ENCODE peak calls at places on chromosomes 6 and 20, in nine cellular contexts. S is activated naive CD4-positive, alpha-beta T cell treated with anti-CD3 and anti-CD28 coated beads, Interleukin-2, amount 10 ng/mL, durations not matched to agents 7 days and 5 days; P is MV-4-11; I is hepatocyte; W is nephron progenitor cell; H is stimulated activated CD4-positive, alpha-beta T cell treated with anti-CD3 and anti-CD28 coated beads, TNF-alpha, amount 100 ng/mL, for 1 hour; G is neural crest cell; R is HFFc6; Y is activated CD4-positive, CD25-positive, alpha-beta regulatory T cell treated with anti-CD3 and anti-CD28 coated beads, Interleukin-2, amount 50 U/mL, for 72 hours. V is an unnamed sample.

GRCh38 chr20:51553897-51554504 is 11.5 kb upstream of the NFATC2 start:
- DNase-seq in Y (no peak), R (peak), I (no peak), W (no peak), S (no peak), G (no peak), H (no peak), P (no peak), V (no peak)

GRCh38 chr6:132188865-132189264 is 212.4 kb downstream of the MOXD1 start:
- DNase-seq in H (no peak), S (no peak), W (no peak), Y (no peak), G (no peak), P (peak), I (no peak), R (peak), V (no peak)

GRCh38 chr6:1124885-1125284 is 187.0 kb upstream of the FOXQ1 start:
- DNase-seq in I (peak), Y (no peak), G (no peak), H (no peak), P (no peak), R (no peak), S (no peak), W (no peak), V (no peak)

GRCh38 chr20:23526850-23527249 is 35.9 kb downstream of the CST8 start:
- DNase-seq in S (no peak), G (no peak), I (no peak), R (no peak), Y (no peak), P (no peak), H (no peak), W (no peak), V (no peak)

GRCh38 chr6:149897015-149897697 is 757 bp downstream of the RAET1E start:
- DNase-seq in S (no peak), I (no peak), G (no peak), W (no peak), H (no peak), P (peak), R (peak), Y (no peak), V (no peak)

GRCh38 chr6:101202975-101203374 is 190.5 kb upstream of the GRIK2 start:
- DNase-seq in I (no peak), R (no peak), Y (no peak), H (no peak), G (no peak), W (no peak), S (no peak), P (no peak), V (no peak)

GRCh38 chr6:156718647-156719394 is 58.4 kb upstream of the ARID1B start:
- DNase-seq in W (no peak), R (no peak), Y (no peak), I (peak), G (no peak), P (peak), H (no peak), S (no peak), V (no peak)

GRCh38 chr6:55443238-55444134 is 116.2 kb downstream of the GFRAL start:
- DNase-seq in W (no peak), G (no peak), H (no peak), R (no peak), I (no peak), P (no peak), Y (no peak), S (no peak), V (no peak)

GRCh38 chr20:44120676-44121425 is 66.1 kb downstream of the JPH2 start:
- DNase-seq in H (no peak), G (no peak), I (no peak), Y (no peak), R (no peak), S (no peak), W (no peak), P (no peak), V (no peak)

GRCh38 chr20:63106108-63106764 is 99.5 kb upstream of the BHLHE23 start:
- DNase-seq in H (no peak), W (no peak), P (no peak), Y (no peak), I (no peak), S (no peak), R (no peak), G (no peak), V (no peak)

GRCh38 chr6:155985660-155986138 is 530.1 kb upstream of the NOX3 start:
- DNase-seq in H (no peak), P (no peak), W (no peak), S (no peak), R (no peak), I (peak), Y (no peak), G (no peak), V (no peak)

GRCh38 chr6:57068066-57068465 is 21.6 kb downstream of the KIAA1586 start:
- DNase-seq in P (no peak), H (no peak), R (no peak), W (no peak), Y (no peak), S (no peak), G (no peak), I (no peak), V (no peak)

GRCh38 chr20:64077876-64078551 is 1.3 kb downstream of the RGS19 start:
- DNase-seq in P (peak), Y (no peak), S (peak), W (no peak), H (no peak), G (no peak), R (no peak), I (no peak), V (peak)

GRCh38 chr6:43753570-43754183 is 16.3 kb upstream of the VEGFA start:
- DNase-seq in Y (no peak), S (peak), P (no peak), H (no peak), G (no peak), W (no peak), I (no peak), R (no peak), V (no peak)

GRCh38 chr20:57667385-57667784 is 42.4 kb downstream of the PMEPA1 start:
- DNase-seq in I (no peak), S (no peak), P (no peak), Y (no peak), W (no peak), G (no peak), H (no peak), R (no peak), V (no peak)

GRCh38 chr6:2986722-2987196 is 12.9 kb upstream of the NQO2 start:
- DNase-seq in W (no peak), P (no peak), Y (no peak), I (no peak), R (peak), S (no peak), G (no peak), H (no peak), V (no peak)

GRCh38 chr6:88492241-88492640 is 326.1 kb upstream of the CNR1 start:
- DNase-seq in I (no peak), W (no peak), G (no peak), S (no peak), P (peak), R (no peak), Y (no peak), H (no peak), V (no peak)

GRCh38 chr20:51554538-51555165 is 12.1 kb upstream of the NFATC2 start:
- DNase-seq in G (no peak), I (no peak), S (no peak), P (no peak), W (no peak), H (no peak), Y (no peak), R (peak), V (no peak)

GRCh38 chr6:30169658-30170614 is 6.6 kb downstream of the TRIM15 start:
- DNase-seq in P (peak), H (no peak), Y (no peak), G (no peak), I (peak), S (no peak), W (no peak), R (peak), V (no peak)

GRCh38 chr6:134057478-134057877 is 5.1 kb upstream of the SLC2A12 start:
- DNase-seq in R (no peak), S (no peak), W (no peak), G (no peak), H (no peak), P (no peak), I (no peak), Y (no peak), V (no peak)

GRCh38 chr20:64049060-64049886 is at the start of gene SOX18:
- DNase-seq in G (no peak), Y (no peak), R (no peak), H (no peak), W (peak), S (peak), P (no peak), I (peak), V (no peak)

GRCh38 chr6:138004423-138005287 is 102.6 kb downstream of the PERP start:
- DNase-seq in S (no peak), P (no peak), W (no peak), R (peak), I (peak), G (no peak), H (no peak), Y (no peak), V (no peak)

GRCh38 chr20:40668449-40669228 is 20.4 kb downstream of the MAFB start:
- DNase-seq in S (no peak), H (no peak), P (no peak), W (no peak), I (peak), G (no peak), R (no peak), Y (no peak), V (no peak)

GRCh38 chr6:22251331-22251730 is 45.5 kb downstream of the PRL start:
- DNase-seq in W (no peak), P (no peak), Y (no peak), H (no peak), R (no peak), I (no peak), G (no peak), S (no peak), V (no peak)

GRCh38 chr20:31517373-31517772 is 3.1 kb downstream of the HM13 start:
- DNase-seq in R (peak), G (peak), H (no peak), Y (no peak), S (peak), P (peak), I (peak), W (peak), V (no peak)

GRCh38 chr20:10113746-10114145 is 79.0 kb downstream of the ANKEF1 start:
- DNase-seq in W (no peak), I (no peak), H (no peak), R (no peak), S (no peak), P (no peak), Y (no peak), G (no peak), V (no peak)

GRCh38 chr20:33793011-33793931 is 17.9 kb upstream of the CHMP4B start:
- DNase-seq in P (no peak), H (no peak), G (no peak), R (no peak), Y (no peak), S (no peak), W (no peak), I (no peak), V (no peak)

GRCh38 chr6:33965766-33966165 is 162.0 kb upstream of the MLN start:
- DNase-seq in I (no peak), R (no peak), G (no peak), P (no peak), Y (no peak), S (no peak), W (no peak), H (no peak), V (no peak)

GRCh38 chr6:143562143-143562542 is 50.6 kb upstream of the FUCA2 start:
- DNase-seq in G (no peak), W (no peak), S (no peak), I (no peak), H (no peak), Y (no peak), P (no peak), R (no peak), V (no peak)

GRCh38 chr20:326645-327031 is 1.3 kb downstream of the SOX12 start:
- DNase-seq in G (peak), R (no peak), S (no peak), H (no peak), P (no peak), W (peak), Y (no peak), I (peak), V (no peak)

GRCh38 chr6:21922086-21922485 is 328.5 kb downstream of the SOX4 start:
- DNase-seq in I (peak), Y (no peak), R (peak), W (no peak), H (no peak), G (no peak), S (no peak), P (no peak), V (no peak)

GRCh38 chr20:32605167-32605656 is 20.1 kb upstream of the NOL4L start:
- DNase-seq in S (no peak), I (peak), G (no peak), Y (no peak), W (no peak), H (no peak), P (peak), R (no peak), V (no peak)

GRCh38 chr20:19079536-19080299 is 132.7 kb upstream of the SLC24A3 start:
- DNase-seq in I (no peak), W (no peak), R (no peak), H (no peak), Y (no peak), G (no peak), S (no peak), P (no peak), V (no peak)

GRCh38 chr6:75204959-75205775 is 686 bp downstream of the COL12A1 start:
- DNase-seq in P (no peak), R (peak), H (peak), W (peak), S (peak), I (peak), G (peak), Y (no peak), V (no peak)

GRCh38 chr6:75230484-75231325 is 12.9 kb downstream of the COX7A2 start:
- DNase-seq in P (no peak), S (no peak), I (peak), R (peak), W (peak), G (peak), H (no peak), Y (no peak), V (no peak)

GRCh38 chr6:40719671-40720374 is 132.7 kb upstream of the LRFN2 start:
- DNase-seq in H (no peak), P (peak), R (peak), S (no peak), G (no peak), I (peak), Y (no peak), W (no peak), V (no peak)

V was measured in activated T-helper 1 cell treated with anti-CD3 and anti-CD28 coated beads, Interleukin-2, amount 50 U/mL, for 16 hours.